ENCODE peak calls at places on chromosomes 11 and 22, in seven cellular contexts. R, N, Q, B, P, S and U are unnamed samples.

GRCh38 chr11:11230802-11231562 is 122.1 kb downstream of the CSNK2A3 start:
- DNase-seq in Q (no peak), S (no peak), N (no peak), B (no peak), R (no peak), P (peak; percentile 58), U (no peak)

GRCh38 chr11:74636633-74637184 is 44.3 kb downstream of the POLD3 start:
- DNase-seq in P (no peak), N (no peak), B (no peak), Q (peak; percentile 74), R (no peak), S (peak; percentile 82), U (no peak)

GRCh38 chr22:43131773-43132501 is 11.3 kb downstream of the MCAT start:
- DNase-seq in N (no peak), S (no peak), Q (no peak), R (no peak), B (no peak), P (no peak), U (no peak)

GRCh38 chr22:39289445-39290247 is 29.8 kb downstream of the RPL3 start:
- DNase-seq in R (no peak), P (no peak), N (no peak), B (no peak), S (no peak), Q (no peak), U (no peak)

GRCh38 chr11:73216466-73216865 is 1.6 kb upstream of the P2RY2 start:
- DNase-seq in P (no peak), S (no peak), B (no peak), Q (no peak), R (no peak), N (no peak), U (no peak)

GRCh38 chr22:48665286-48666010 is 1162.2 kb downstream of the BRD1 start:
- DNase-seq in N (no peak), Q (no peak), R (no peak), P (no peak), S (no peak), B (no peak), U (no peak)

GRCh38 chr11:103883856-103884255 is 152.6 kb upstream of the DDI1 start:
- DNase-seq in S (no peak), Q (no peak), R (no peak), N (no peak), P (no peak), B (no peak), U (no peak)

GRCh38 chr22:42434283-42434682 is 2.1 kb upstream of the NFAM1 start:
- DNase-seq in P (no peak), S (no peak), B (no peak), R (no peak), N (no peak), Q (peak; percentile 36), U (no peak)

GRCh38 chr22:17997456-17997855 is 26.9 kb downstream of the MICAL3 start:
- DNase-seq in B (no peak), P (no peak), R (no peak), Q (no peak), N (no peak), S (no peak), U (no peak)

GRCh38 chr22:40723396-40723933 is 44.2 kb downstream of the MCHR1 start:
- DNase-seq in S (no peak), P (no peak), B (no peak), N (no peak), R (no peak), Q (no peak), U (no peak)

GRCh38 chr11:117814766-117815261 is 9.7 kb downstream of the FXYD2 start:
- DNase-seq in B (no peak), R (peak; percentile 82), Q (peak; percentile 42), S (peak; percentile 27), N (no peak), P (no peak), U (no peak)

GRCh38 chr11:13462311-13462927 is 603 bp downstream of the BTBD10 start:
- DNase-seq in B (peak; percentile 23), N (peak; percentile 11), R (peak; percentile 71), P (peak; percentile 73), S (peak; percentile 23), Q (peak; percentile 24), U (peak; percentile 42)

GRCh38 chr11:91308069-91308468 is 916.5 kb upstream of the FAT3 start:
- DNase-seq in R (no peak), N (no peak), P (no peak), B (no peak), S (no peak), Q (no peak), U (no peak)

GRCh38 chr22:30249049-30250038 is 2.8 kb upstream of the LIF start:
- DNase-seq in N (no peak), R (no peak), S (no peak), B (no peak), Q (no peak), P (no peak), U (no peak)

GRCh38 chr11:123526027-123526805 is 96.1 kb downstream of the GRAMD1B start:
- DNase-seq in Q (no peak), P (no peak), R (no peak), N (no peak), B (no peak), S (no peak), U (no peak)

GRCh38 chr22:46967445-46968358 is 205.3 kb downstream of the TBC1D22A start:
- DNase-seq in N (no peak), P (no peak), R (no peak), B (no peak), Q (no peak), S (peak; percentile 48), U (no peak)

GRCh38 chr22:44086759-44087158 is 62.7 kb downstream of the PARVB start:
- DNase-seq in P (no peak), Q (no peak), R (no peak), N (no peak), S (no peak), B (no peak), U (no peak)

GRCh38 chr11:130203766-130204702 is 44.5 kb downstream of the ST14 start:
- DNase-seq in B (no peak), S (no peak), N (no peak), R (peak; percentile 18), P (no peak), Q (no peak), U (no peak)

GRCh38 chr22:50416996-50417395 is 57.8 kb downstream of the SBF1 start:
- DNase-seq in Q (no peak), B (no peak), R (no peak), N (no peak), S (no peak), P (no peak), U (no peak)

GRCh38 chr22:18998998-18999397 is 62.9 kb upstream of the PRODH start:
- DNase-seq in R (no peak), S (no peak), P (peak; percentile 69), N (no peak), Q (no peak), B (no peak), U (no peak)
- TF ChIP-seq CTCF in R (no peak), S (peak; percentile 29), P (peak; percentile 68), N (no peak), Q (peak; percentile 33), B (peak; percentile 51), U (no peak)

DNA sequence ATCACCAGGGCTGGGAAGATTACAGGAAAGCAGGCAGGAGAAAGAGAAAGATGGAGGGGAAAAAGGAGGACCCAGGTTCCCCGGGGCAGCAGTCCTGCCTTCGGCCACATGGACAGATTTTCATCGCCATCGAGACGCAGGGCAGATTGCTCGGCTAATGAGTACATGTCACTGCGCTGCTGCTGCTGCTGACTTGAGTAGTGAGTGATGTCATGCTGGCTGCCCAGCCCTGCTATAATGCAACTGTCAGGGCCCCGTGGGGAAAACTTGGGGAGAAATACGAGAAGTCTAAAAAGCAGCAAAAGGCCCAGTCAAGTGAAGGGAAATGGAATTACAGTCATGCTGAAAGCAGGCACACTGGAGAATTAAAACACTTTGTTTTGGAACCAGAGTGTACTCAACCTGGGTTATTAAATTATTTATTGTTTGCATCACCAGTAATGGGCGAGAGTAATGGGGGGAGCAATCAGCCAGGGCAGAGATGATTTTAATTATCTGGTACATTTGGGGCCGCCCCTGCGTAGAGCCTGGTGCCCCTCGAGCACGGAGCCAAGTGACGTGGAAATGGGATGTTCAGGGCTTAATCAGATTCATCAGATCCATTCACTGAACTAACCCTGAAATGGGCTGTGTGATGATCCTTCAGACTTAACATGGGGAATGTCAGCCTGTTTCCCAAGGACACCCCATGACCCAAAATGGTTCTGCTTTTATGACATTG is 241.5 kb upstream of the CADM1 start:
- DNase-seq in N (no peak), P (no peak), Q (no peak), B (no peak), S (no peak), R (no peak), U (no peak)
- TF ChIP-seq CTCF in N (no peak), P (no peak), Q (no peak), B (no peak), S (no peak), R (no peak), U (no peak)

DNA sequence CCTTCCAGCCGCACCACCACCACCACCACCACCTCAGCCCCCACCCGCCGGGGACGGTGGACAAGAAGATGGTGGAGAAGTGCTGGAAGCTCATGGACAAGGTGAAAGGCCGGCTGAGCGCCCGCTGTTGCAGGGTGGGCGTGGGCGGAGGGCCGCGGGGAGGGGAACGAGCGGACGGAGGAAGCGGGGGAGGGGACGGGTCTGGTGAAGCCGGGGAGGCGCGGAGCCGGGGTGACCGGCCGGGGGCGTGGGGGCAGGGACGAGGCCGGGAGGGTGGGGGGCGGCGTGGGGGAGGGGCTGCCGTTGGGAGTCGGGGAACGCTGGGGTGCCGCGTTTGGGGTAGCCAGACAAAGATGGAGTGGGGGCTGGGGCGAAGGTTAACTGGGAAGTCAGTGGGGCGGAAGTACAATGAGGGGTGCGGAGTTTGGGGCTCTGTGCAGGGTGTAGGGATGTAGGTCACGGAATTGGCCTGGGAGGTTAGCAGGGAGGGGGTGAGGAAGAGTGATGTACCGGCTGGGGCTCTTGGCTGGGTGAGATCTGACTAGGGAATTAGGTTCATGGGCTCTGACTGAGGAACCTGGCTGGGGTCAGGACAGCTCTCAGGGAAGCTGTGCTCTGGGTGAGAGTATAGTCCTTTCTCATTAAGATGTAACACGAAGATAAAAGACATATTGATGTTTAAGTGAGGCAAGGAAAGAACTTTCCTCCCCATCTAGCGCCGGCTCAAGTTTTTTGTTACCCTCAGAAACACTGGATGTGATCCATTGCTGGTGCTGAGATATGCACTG is 567 bp downstream of the CBL start:
- DNase-seq in S (no peak), P (peak; percentile 60), B (peak; percentile 56), N (peak; percentile 10), R (peak; percentile 83), Q (no peak), U (peak; percentile 41)
- TF ChIP-seq CTCF in S (no peak), P (no peak), B (no peak), N (no peak), R (no peak), Q (no peak), U (no peak)

GRCh38 chr11:111421251-111421650 is 42.2 kb upstream of the POU2AF1 start:
- DNase-seq in B (no peak), S (no peak), Q (no peak), N (no peak), P (no peak), R (no peak), U (no peak)

GRCh38 chr11:111419641-111420327 is 40.7 kb upstream of the POU2AF1 start:
- DNase-seq in Q (no peak), B (no peak), R (no peak), P (no peak), N (peak; percentile 19), S (no peak), U (no peak)

GRCh38 chr11:111423250-111423615 is 44.2 kb upstream of the POU2AF1 start:
- DNase-seq in P (no peak), S (no peak), N (no peak), B (no peak), R (no peak), Q (no peak), U (no peak)

GRCh38 chr11:111419181-111419580 is 40.1 kb upstream of the POU2AF1 start:
- DNase-seq in Q (no peak), R (no peak), P (no peak), N (no peak), B (no peak), S (no peak), U (no peak)

GRCh38 chr11:111422494-111423249 is 43.6 kb upstream of the POU2AF1 start:
- DNase-seq in R (peak; percentile 61), B (peak; percentile 76), Q (peak; percentile 54), S (peak; percentile 23), P (peak; percentile 78), N (no peak), U (no peak)
- TF ChIP-seq CTCF in R (peak; percentile 71), B (peak; percentile 93), Q (peak; percentile 89), S (peak; percentile 74), P (peak; percentile 41), N (peak; percentile 76), U (no peak)